ENCODE peak calls at places on chromosome 21, in seven cellular contexts. C, S, N, V, A, I and F are unnamed samples.

GRCh38 chr21:16842716-16843115 is 670.1 kb upstream of the CXADR start:
- DNase-seq in S (no peak), V (peak), A (no peak), N (no peak), C (no peak), I (no peak), F (no peak)

GRCh38 chr21:25790122-25790951 is 55.6 kb downstream of the GABPA start:
- DNase-seq in N (no peak), I (no peak), V (peak), S (no peak), C (no peak), A (no peak), F (no peak)

GRCh38 chr21:15406791-15407190 is 323.0 kb upstream of the USP25 start:
- DNase-seq in C (no peak), S (no peak), V (no peak), A (no peak), I (no peak), N (no peak), F (no peak)

GRCh38 chr21:21163904-21164303 is 165.7 kb downstream of the NCAM2 start:
- DNase-seq in C (no peak), I (peak), V (peak), S (no peak), A (no peak), N (no peak), F (no peak)

GRCh38 chr21:33388188-33388587 is 15.0 kb upstream of the IFNGR2 start:
- DNase-seq in N (no peak), A (no peak), I (no peak), V (no peak), S (no peak), C (no peak), F (no peak)

GRCh38 chr21:25963186-25963585 is 207.4 kb downstream of the APP start:
- DNase-seq in V (peak), S (no peak), C (no peak), N (no peak), I (no peak), A (no peak), F (no peak)

GRCh38 chr21:25639167-25639921 is at the start of gene JAM2:
- DNase-seq in C (no peak), S (no peak), A (peak), I (peak), N (peak), V (peak), F (peak)

GRCh38 chr21:31218830-31219608 is 125.0 kb downstream of the TIAM1 start:
- DNase-seq in N (no peak), S (peak), A (no peak), I (peak), C (no peak), V (peak), F (peak)

GRCh38 chr21:31337086-31337485 is 7.0 kb downstream of the TIAM1 start:
- DNase-seq in I (no peak), A (no peak), C (no peak), N (no peak), V (no peak), S (no peak), F (no peak)

GRCh38 chr21:33643658-33644311 is 1.5 kb downstream of the ITSN1 start:
- DNase-seq in S (no peak), C (no peak), V (peak), I (no peak), A (no peak), N (no peak), F (no peak)

GRCh38 chr21:16589046-16589445 is 859.3 kb downstream of the USP25 start:
- DNase-seq in A (no peak), S (no peak), I (no peak), C (no peak), V (no peak), N (no peak), F (no peak)

GRCh38 chr21:42439284-42440186 is 35.8 kb downstream of the UBASH3A start:
- DNase-seq in S (no peak), N (no peak), I (no peak), A (no peak), C (no peak), V (no peak), F (no peak)

GRCh38 chr21:41011968-41012367 is 156.0 kb upstream of the BACE2 start:
- DNase-seq in S (no peak), C (no peak), V (no peak), N (no peak), A (no peak), I (no peak), F (no peak)

GRCh38 chr21:17351766-17352165 is 161.1 kb upstream of the CXADR start:
- DNase-seq in C (no peak), A (no peak), N (no peak), S (no peak), V (no peak), I (no peak), F (no peak)

GRCh38 chr21:17989780-17990179 is 170.6 kb upstream of the C21orf91 start:
- DNase-seq in S (no peak), C (no peak), I (no peak), N (no peak), A (no peak), V (no peak), F (no peak)

GRCh38 chr21:22743085-22743484 is 1744.9 kb downstream of the NCAM2 start:
- DNase-seq in C (no peak), N (no peak), I (no peak), S (no peak), A (no peak), V (no peak), F (no peak)

GRCh38 chr21:27421654-27422053 is 454.8 kb upstream of the ADAMTS5 start:
- DNase-seq in N (no peak), V (peak), I (no peak), S (no peak), C (no peak), A (no peak), F (no peak)

GRCh38 chr21:41250519-41250918 is 66.1 kb upstream of the FAM3B start:
- DNase-seq in C (no peak), A (no peak), I (no peak), S (no peak), V (peak), N (no peak), F (no peak)

GRCh38 chr21:17053321-17053720 is 459.5 kb upstream of the CXADR start:
- DNase-seq in V (no peak), I (no peak), N (no peak), S (no peak), A (no peak), C (no peak), F (no peak)

GRCh38 chr21:23968722-23969647 is 1638.3 kb downstream of the MRPL39 start:
- DNase-seq in A (no peak), S (no peak), C (no peak), I (no peak), N (peak), V (no peak), F (no peak)

DNA sequence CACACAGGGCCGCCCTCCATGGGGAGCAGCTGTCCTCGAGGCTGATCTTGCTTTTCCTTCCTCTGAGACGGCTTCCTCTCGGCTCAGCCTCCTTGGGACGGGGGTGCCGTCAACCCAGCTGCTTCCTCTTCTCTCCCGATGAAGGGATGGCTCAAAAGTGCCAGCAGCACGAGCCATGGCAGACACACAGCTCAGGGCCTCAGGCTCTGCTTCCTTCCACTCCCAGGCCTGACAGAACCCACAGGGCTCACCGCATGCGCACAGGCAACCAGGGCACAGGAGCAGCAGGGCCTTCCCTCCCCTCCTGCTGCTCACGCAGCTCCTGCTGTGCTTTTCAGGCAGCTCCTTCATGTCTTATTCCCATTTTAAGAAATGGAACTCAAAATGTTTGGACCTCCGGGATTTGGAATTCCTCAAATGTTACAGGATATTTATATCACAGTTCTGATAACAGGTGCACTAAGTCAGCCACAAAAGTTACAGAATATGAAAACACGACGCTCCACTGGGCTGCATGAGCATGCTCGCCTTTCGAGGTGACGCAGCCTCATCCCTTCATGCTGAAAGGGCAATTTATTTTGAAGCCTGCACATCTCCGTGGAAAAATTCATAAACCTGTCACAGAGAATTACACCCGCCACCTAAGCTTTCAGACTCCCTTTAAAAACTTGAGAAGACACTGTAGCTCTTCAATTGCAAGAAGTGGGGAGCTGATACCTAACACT is 84.4 kb downstream of the HSF2BP start:
- DNase-seq in I (peak), S (no peak), C (no peak), A (peak), N (no peak), V (no peak), F (peak)
- H3K27ac ChIP-seq in I (peak), S (peak), C (peak), A (peak), N (no peak), V (peak), F (peak)

GRCh38 chr21:32364801-32365200 is 28.0 kb downstream of the URB1 start:
- DNase-seq in S (no peak), N (no peak), A (no peak), V (no peak), C (no peak), I (no peak), F (peak)
- H3K27ac ChIP-seq in S (no peak), N (no peak), A (peak), V (no peak), C (peak), I (no peak), F (peak)

GRCh38 chr21:35204125-35204524 is 155.0 kb upstream of the RUNX1 start:
- DNase-seq in A (no peak), I (no peak), S (no peak), C (no peak), N (no peak), V (peak), F (no peak)

GRCh38 chr21:35207322-35207721 is 158.2 kb upstream of the RUNX1 start:
- DNase-seq in C (no peak), V (no peak), I (no peak), S (no peak), A (no peak), N (no peak), F (no peak)

GRCh38 chr21:35208117-35208516 is 159.0 kb upstream of the RUNX1 start:
- DNase-seq in I (no peak), S (no peak), V (no peak), A (no peak), N (no peak), C (no peak), F (no peak)

GRCh38 chr21:35204850-35205564 is 155.9 kb upstream of the RUNX1 start:
- DNase-seq in C (no peak), A (peak), V (peak), S (peak), I (peak), N (no peak), F (peak)

DNA sequence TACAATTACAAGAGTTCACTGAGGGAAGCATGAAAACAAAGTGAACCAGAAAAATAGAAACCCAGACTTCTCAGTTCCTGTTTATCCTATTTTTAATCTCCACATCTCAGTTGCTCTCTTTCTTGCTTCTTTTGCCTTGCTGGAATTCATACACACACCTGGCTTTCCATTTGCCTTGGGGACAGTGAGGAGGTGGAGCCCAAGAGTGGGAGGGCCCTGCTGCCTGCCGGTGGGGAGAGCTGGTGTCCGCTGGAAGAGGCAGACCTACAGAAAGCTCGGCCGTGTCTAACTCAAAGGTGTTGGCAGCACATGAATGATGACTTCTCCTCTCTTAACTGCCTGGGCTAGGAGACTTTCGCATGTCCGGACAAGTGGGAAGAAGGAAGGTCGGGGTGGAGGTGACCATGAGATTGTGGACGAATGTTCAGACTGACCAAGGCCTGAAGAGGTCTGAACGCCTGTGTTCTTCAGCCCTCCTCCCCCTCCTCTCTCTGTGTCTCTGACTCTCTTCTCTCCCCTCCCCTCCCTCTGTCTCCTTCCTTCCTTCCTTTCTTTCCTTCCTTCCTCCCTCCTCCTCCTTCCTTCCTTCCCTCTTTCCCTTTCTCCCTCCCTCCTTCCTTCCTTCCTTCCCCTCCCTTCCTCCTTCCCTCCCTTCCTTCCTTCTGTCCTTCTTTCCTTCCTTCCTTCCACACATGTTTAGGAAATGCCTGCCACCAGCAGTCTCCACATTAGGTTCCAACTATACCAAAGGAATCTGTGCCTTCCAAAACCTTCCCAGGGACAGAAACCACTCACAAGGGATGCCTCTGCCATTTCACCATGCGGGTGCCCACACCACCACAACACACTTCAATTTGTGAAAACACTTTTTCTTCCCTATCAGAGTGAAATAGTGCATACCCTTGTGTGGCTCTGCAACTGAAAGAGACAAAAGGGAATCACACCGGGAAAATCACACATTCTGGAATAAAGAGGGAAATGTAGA is 157.3 kb upstream of the RUNX1 start:
- DNase-seq in S (no peak), I (no peak), V (no peak), A (no peak), C (no peak), N (peak), F (no peak)
- H3K27ac ChIP-seq in S (peak), I (no peak), V (no peak), A (no peak), C (no peak), N (no peak), F (peak)

DNA sequence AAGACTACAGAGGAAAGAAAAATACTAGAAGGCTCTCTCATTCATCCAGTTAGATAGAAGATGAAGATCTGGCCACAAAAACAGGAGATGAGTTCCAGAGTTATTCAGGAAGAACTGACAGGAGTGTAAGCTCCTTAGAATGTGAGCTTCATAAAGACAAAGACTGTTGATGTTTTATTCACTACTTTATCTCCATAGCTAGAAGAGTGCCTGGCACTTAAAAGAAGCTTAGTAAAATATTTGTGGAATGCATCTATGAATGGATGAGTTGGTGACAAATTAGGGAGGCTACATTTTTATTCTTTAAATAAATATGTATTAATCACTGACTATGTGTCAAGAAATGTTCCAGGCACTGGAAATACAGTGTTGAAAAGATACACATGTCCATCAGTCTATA is 13.8 kb downstream of the CLDN17 start:
- DNase-seq in V (no peak), I (no peak), N (no peak), S (no peak), A (no peak), C (no peak), F (no peak)
- H3K27ac ChIP-seq in V (no peak), I (no peak), N (no peak), S (no peak), A (no peak), C (no peak), F (no peak)

GRCh38 chr21:28480091-28480869 is 512.4 kb downstream of the LTN1 start:
- DNase-seq in S (no peak), I (no peak), N (no peak), V (no peak), A (no peak), C (no peak), F (no peak)
- H3K27ac ChIP-seq in S (no peak), I (no peak), N (no peak), V (no peak), A (no peak), C (no peak), F (no peak)

DNA sequence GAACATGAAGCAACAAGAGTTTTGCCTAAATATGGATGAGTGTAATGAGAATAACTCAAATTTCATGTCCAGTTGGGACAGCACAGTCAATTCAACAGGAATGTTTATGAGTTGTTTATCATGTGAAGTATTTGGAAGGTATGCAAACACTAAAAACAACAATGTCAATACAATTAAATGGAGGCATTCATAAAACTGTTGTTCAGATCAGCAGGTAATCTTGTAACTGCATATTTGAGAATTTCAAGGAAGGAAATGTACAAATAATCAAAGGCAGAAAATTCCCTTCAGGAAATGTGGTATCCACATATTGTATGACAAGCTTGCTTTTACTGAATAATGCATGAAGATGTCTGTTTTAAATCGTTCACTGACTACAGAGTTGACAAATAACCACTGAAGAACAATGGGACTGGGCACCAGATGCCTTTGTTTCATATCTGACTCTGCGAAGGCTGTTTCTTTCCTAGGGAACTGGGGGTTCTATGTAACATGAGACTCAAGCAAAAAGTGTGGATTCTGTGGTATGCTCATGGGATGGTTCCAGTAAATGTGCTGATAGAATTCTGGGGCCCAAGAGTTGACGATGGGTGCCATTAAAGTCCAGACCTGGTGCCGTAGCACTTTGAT is 198.2 kb downstream of the LTN1 start:
- DNase-seq in N (no peak), V (no peak), A (no peak), C (no peak), I (no peak), S (no peak), F (no peak)
- H3K27ac ChIP-seq in N (no peak), V (peak), A (no peak), C (no peak), I (no peak), S (no peak), F (no peak)

GRCh38 chr21:43925609-43926008 is 60.6 kb downstream of the AGPAT3 start:
- DNase-seq in A (no peak), C (no peak), I (no peak), S (peak), V (no peak), N (no peak), F (no peak)

GRCh38 chr21:43926196-43926595 is 61.2 kb downstream of the AGPAT3 start:
- DNase-seq in N (no peak), V (no peak), A (no peak), I (no peak), S (peak), C (no peak), F (no peak)

GRCh38 chr21:43924421-43925095 is 59.5 kb downstream of the AGPAT3 start:
- DNase-seq in C (no peak), N (no peak), A (no peak), I (no peak), S (no peak), V (no peak), F (no peak)

GRCh38 chr21:43923391-43923790 is 58.4 kb downstream of the AGPAT3 start:
- DNase-seq in S (no peak), N (no peak), A (no peak), I (no peak), V (peak), C (no peak), F (no peak)

GRCh38 chr21:43925096-43925481 is 60.1 kb downstream of the AGPAT3 start:
- DNase-seq in I (no peak), S (no peak), C (no peak), N (no peak), V (no peak), A (no peak), F (no peak)
- H3K27ac ChIP-seq in I (no peak), S (no peak), C (no peak), N (no peak), V (no peak), A (no peak), F (no peak)

DNA sequence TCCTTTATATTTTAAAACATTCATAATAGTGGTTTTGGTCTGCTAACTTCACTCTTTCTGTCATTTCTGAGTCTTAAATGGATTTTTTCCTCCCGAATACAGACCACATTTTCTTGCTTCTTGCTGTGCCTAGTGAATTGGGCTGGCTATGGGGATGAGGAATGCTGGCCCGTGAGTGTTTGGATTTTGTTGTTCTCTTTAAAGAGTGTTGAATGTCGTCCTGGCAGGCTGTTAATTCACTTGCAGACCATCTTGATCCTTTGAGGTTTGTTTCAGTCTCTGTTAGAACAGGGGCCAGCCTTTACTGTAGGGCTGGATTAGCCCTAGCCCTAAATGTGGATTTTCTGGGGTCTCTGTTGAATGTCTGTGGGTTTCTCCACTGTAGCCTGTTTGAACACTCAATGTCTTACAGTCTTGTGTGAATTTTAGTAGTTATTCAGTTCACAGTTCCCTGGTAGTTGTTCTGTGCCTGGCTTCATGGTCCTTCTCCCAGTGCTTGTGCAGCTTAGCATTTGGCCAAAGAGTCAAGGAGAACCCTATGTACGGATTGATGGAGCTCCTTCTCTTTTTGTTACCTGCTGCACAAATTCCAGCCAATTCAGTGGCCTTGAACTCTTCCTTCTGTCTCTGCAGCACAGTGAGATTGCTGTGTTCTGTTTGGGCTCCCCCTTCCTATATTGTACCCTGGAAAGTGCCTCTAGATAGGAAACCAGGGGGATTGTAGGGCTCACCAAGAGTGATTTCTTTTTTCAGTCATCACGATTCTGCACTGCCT is 95.7 kb downstream of the DYRK1A start:
- DNase-seq in N (no peak), V (no peak), C (no peak), I (no peak), A (no peak), S (no peak), F (no peak)
- H3K27ac ChIP-seq in N (no peak), V (peak), C (peak), I (no peak), A (no peak), S (no peak), F (peak)

GRCh38 chr21:45617021-45617930 is 26.2 kb upstream of the PCBP3 start:
- DNase-seq in S (no peak), N (peak), C (no peak), A (peak), I (peak), V (no peak), F (no peak)

GRCh38 chr21:45620201-45620600 is 23.3 kb upstream of the PCBP3 start:
- DNase-seq in A (peak), S (no peak), V (no peak), C (no peak), N (no peak), I (peak), F (peak)

GRCh38 chr21:45618846-45619485 is 24.6 kb upstream of the PCBP3 start:
- DNase-seq in I (peak), N (peak), C (no peak), V (no peak), A (peak), S (no peak), F (no peak)

GRCh38 chr21:45615145-45615711 is 28.3 kb upstream of the PCBP3 start:
- DNase-seq in A (peak), N (peak), V (no peak), S (no peak), C (no peak), I (peak), F (no peak)

GRCh38 chr21:45618287-45618686 is 25.2 kb upstream of the PCBP3 start:
- DNase-seq in S (no peak), C (no peak), A (peak), N (peak), I (peak), V (peak), F (no peak)
- H3K27ac ChIP-seq in S (no peak), C (peak), A (no peak), N (no peak), I (no peak), V (no peak), F (no peak)